ENCODE peak calls at places on chromosomes 5 and 9, in five cellular contexts. V is esophagus muscularis mucosa, T is sigmoid colon, O is HepG2, X is K562. P is an unnamed sample.

GRCh38 chr9:7479300-7479699 is 320.3 kb downstream of the DMAC1 start:
- DNase-seq in V (no peak), T (no peak), O (no peak), X (peak), P (no peak)

GRCh38 chr5:150560401-150561191 is 52.7 kb downstream of the NDST1 start:
- DNase-seq in V (peak), T (peak), O (peak), X (peak), P (peak)

GRCh38 chr9:16100596-16101091 is 547.8 kb downstream of the CCDC171 start:
- DNase-seq in V (no peak), T (peak), O (no peak), X (no peak), P (no peak)

GRCh38 chr5:40733842-40734563 is 21.8 kb downstream of the TTC33 start:
- DNase-seq in V (no peak), T (no peak), O (no peak), X (no peak), P (no peak)

GRCh38 chr5:1800470-1801060 is 642 bp upstream of the NDUFS6 start:
- DNase-seq in V (no peak), T (no peak), O (peak), X (no peak), P (no peak)

GRCh38 chr5:113615708-113616107 is 102.2 kb downstream of the YTHDC2 start:
- DNase-seq in V (no peak), T (no peak), O (no peak), X (no peak), P (no peak)

GRCh38 chr9:126397056-126397455 is 70.4 kb downstream of the MVB12B start:
- DNase-seq in V (no peak), T (no peak), O (no peak), X (no peak), P (peak)

GRCh38 chr5:39379683-39380082 is 15.4 kb upstream of the C9 start:
- DNase-seq in V (no peak), T (no peak), O (no peak), X (no peak), P (no peak)

GRCh38 chr9:100489836-100490235 is 16.9 kb downstream of the TMEFF1 start:
- DNase-seq in V (no peak), T (no peak), O (no peak), X (no peak), P (no peak)

GRCh38 chr9:133687856-133688761 is 50.0 kb downstream of the SARDH start:
- DNase-seq in V (no peak), T (no peak), O (no peak), X (no peak), P (no peak)

GRCh38 chr5:149403923-149404745 is 25.0 kb upstream of the IL17B start:
- DNase-seq in V (no peak), T (peak), O (no peak), X (no peak), P (no peak)

GRCh38 chr5:141543053-141543452 is 54.2 kb downstream of the PCDHGC5 start:
- DNase-seq in V (no peak), T (no peak), O (no peak), X (no peak), P (no peak)

GRCh38 chr5:93623153-93623552 is 40.1 kb downstream of the NR2F1 start:
- DNase-seq in V (no peak), T (no peak), O (no peak), X (no peak), P (no peak)

GRCh38 chr5:133977858-133978257 is 9.4 kb upstream of the C5orf15 start:
- DNase-seq in V (no peak), T (no peak), O (no peak), X (no peak), P (no peak)
- TF ChIP-seq POLR2AphosphoS5 in V (no peak), T (no peak), O (no peak), X (no peak), P (no peak)

DNA sequence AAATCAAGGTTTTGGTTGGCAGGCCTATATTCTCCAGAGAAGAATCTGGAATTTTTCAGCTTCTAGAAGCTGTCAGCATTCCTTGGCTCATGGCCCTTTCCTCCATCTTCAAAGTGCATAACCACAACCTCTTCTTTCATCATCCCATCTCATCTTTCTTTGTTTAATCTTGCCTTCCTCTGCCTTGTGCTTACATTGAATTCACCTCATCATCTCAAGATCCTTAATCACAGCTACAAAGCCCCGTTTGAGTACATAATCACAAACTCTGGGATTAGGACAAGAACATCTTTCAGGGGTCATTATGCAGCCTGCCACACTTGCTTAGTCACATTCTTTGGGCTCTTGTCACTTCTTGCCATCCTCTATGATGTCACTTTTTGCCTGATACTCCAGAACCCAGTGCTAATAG is 130.3 kb downstream of the FOXD1 start:
- DNase-seq in V (no peak), T (no peak), O (no peak), X (no peak), P (no peak)
- TF ChIP-seq EP300 in V (no peak), T (no peak), O (no peak), X (no peak), P (no peak)

DNA sequence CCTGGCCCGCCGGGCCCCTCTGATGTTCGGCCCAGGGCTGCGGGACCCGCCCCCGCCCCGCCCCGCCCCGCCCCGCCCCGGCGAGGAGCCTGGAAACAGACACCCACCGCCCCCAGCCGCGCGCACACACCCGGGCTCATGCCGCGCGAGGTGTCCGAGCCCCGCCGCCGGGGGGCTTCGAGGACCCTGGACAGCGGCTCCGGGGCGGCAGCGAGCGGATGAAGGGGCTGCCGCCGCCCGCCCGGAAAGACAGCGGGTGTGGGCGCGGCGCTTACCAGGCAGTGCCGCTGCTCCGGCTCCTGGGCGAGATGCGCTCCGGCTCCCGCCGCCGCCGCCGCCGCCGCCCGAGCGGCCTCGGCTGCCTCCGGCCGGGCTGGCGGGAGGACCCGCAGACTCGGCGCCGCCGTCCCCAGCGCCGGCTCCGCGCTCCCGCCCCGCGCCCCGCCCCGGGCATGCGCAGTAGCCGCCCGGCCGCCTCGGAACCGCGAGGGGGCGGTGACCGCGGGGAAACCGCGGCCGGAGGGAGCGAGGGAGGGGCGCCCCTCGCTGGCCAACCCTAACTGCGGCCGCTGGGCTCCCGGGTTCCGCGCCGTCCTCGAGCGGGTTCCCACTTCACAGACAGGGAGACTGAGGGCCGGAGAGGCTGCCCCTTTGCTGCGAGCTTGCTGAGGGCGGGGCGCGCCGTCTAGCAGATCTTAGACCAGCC is at the start of gene GPRIN1:
- DNase-seq in V (no peak), T (no peak), O (peak), X (peak), P (peak)
- TF ChIP-seq CTCF in V (peak), T (no peak), O (peak), X (peak), P (no peak)

DNA sequence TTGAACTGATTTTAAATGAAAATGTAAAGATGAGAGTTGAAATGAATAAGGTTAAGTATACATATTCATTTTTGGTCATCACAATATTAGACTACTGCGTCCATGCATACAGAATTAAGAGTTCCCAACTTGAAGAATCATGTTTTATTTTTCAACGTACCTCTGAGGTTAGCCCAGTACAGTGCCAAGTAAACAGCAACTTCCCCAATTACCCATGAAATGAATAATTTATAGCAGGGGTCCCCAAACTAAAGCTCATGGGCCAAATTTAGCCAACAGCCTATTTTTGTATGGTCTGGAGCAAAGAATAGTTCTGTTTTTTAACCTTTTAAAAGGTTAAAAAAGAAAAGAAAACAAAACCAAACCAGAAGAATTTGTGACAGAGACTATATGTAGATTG is 167.9 kb downstream of the CDC42SE2 start:
- DNase-seq in V (no peak), T (no peak), O (no peak), X (no peak), P (no peak)
- TF ChIP-seq POLR2AphosphoS5 in V (no peak), T (no peak), O (no peak), X (no peak), P (no peak)

GRCh38 chr9:99486684-99487083 is 264.6 kb downstream of the SEC61B start:
- DNase-seq in V (no peak), T (no peak), O (no peak), X (no peak), P (no peak)
- TF ChIP-seq EP300 in V (no peak), T (no peak), O (no peak), X (no peak), P (no peak)

P was measured in stomach.